ENCODE peak calls at places on chromosome 15, in eight cellular contexts. H is HepG2, P is SK-N-SH, X is H1, T is HCT116, R is K562, A is endothelial cell of umbilical vein, V is GM12878. I is an unnamed sample.

GRCh38 chr15:65305144-65305758 is 774 bp downstream of the RNU5B-1 start:
- DNase-seq in A (no peak), R (no peak), X (no peak), H (no peak), T (no peak), V (no peak), P (peak), I (no peak)

GRCh38 chr15:38809621-38810020 is 245.0 kb upstream of the RASGRP1 start:
- DNase-seq in X (no peak), P (no peak), R (no peak), H (no peak), V (no peak), T (no peak), A (no peak), I (no peak)

GRCh38 chr15:38042707-38043445 is 108.4 kb downstream of the TMCO5A start:
- DNase-seq in V (no peak), H (no peak), P (no peak), T (no peak), X (no peak), A (peak), R (no peak), I (no peak)

GRCh38 chr15:45497261-45497660 is 25.3 kb downstream of the SLC30A4 start:
- DNase-seq in T (no peak), H (no peak), V (no peak), P (no peak), R (no peak), X (no peak), A (no peak), I (no peak)

GRCh38 chr15:90451215-90451850 is 63.3 kb downstream of the IQGAP1 start:
- DNase-seq in T (no peak), A (no peak), R (no peak), P (no peak), X (no peak), V (no peak), H (no peak), I (peak)

GRCh38 chr15:44102675-44103254 is 92.3 kb downstream of the FRMD5 start:
- DNase-seq in R (no peak), P (no peak), A (peak), H (peak), V (no peak), X (no peak), T (peak), I (no peak)

GRCh38 chr15:70016511-70016994 is 81.2 kb downstream of the TLE3 start:
- DNase-seq in A (no peak), V (peak), P (no peak), H (no peak), T (no peak), X (no peak), R (no peak), I (no peak)

GRCh38 chr15:28952666-28953491 is 67.1 kb downstream of the APBA2 start:
- DNase-seq in V (no peak), H (no peak), P (peak), X (peak), R (no peak), A (no peak), T (no peak), I (no peak)

GRCh38 chr15:41017051-41017735 is 63.9 kb downstream of the CHAC1 start:
- DNase-seq in T (no peak), X (no peak), R (no peak), H (no peak), P (no peak), A (peak), V (no peak), I (no peak)

GRCh38 chr15:91135201-91136130 is 35.4 kb downstream of the SV2B start:
- DNase-seq in V (peak), P (no peak), R (no peak), A (no peak), H (no peak), X (no peak), T (no peak), I (no peak)

GRCh38 chr15:73633991-73634495 is 854 bp upstream of the NPTN start:
- DNase-seq in R (no peak), X (no peak), A (peak), P (no peak), T (peak), V (no peak), H (peak), I (no peak)

GRCh38 chr15:61831505-61831921 is 228.7 kb downstream of the VPS13C start:
- DNase-seq in R (no peak), A (no peak), H (no peak), X (no peak), T (no peak), P (no peak), V (no peak), I (peak)

GRCh38 chr15:96701443-96701842 is 370.9 kb downstream of the NR2F2 start:
- DNase-seq in H (no peak), P (no peak), R (no peak), T (no peak), X (no peak), V (no peak), A (no peak), I (no peak)

GRCh38 chr15:45670511-45670910 is 35.7 kb downstream of the SQOR start:
- DNase-seq in P (no peak), H (no peak), V (no peak), A (peak), R (no peak), T (no peak), X (no peak), I (no peak)

GRCh38 chr15:60572462-60573214 is 93.7 kb upstream of the ICE2 start:
- DNase-seq in T (no peak), X (no peak), P (no peak), H (no peak), A (no peak), R (no peak), V (no peak), I (no peak)

GRCh38 chr15:44713006-44713966 is 2.0 kb downstream of the B2M start:
- DNase-seq in P (peak), T (no peak), V (no peak), H (peak), X (no peak), R (peak), A (peak), I (peak)

GRCh38 chr15:55389276-55389631 is 18.9 kb downstream of the CCPG1 start:
- DNase-seq in P (no peak), V (no peak), A (no peak), R (no peak), T (no peak), H (no peak), X (no peak), I (no peak)

GRCh38 chr15:52344592-52344991 is 49.0 kb upstream of the MYO5C start:
- DNase-seq in T (no peak), H (no peak), P (no peak), V (no peak), X (no peak), R (no peak), A (no peak), I (no peak)

GRCh38 chr15:33242165-33242564 is 47.7 kb upstream of the FMN1 start:
- DNase-seq in H (peak), V (no peak), T (no peak), R (no peak), A (no peak), P (peak), X (no peak), I (peak)

GRCh38 chr15:92528736-92529135 is 126.8 kb downstream of the FAM174B start:
- DNase-seq in H (no peak), V (no peak), A (no peak), P (no peak), T (no peak), X (no peak), R (no peak), I (no peak)

GRCh38 chr15:93168913-93169312 is 79.9 kb upstream of the RGMA start:
- DNase-seq in T (no peak), V (no peak), H (no peak), R (no peak), P (no peak), X (no peak), A (no peak), I (no peak)

GRCh38 chr15:45134046-45134445 is 4.3 kb downstream of the DUOX1 start:
- DNase-seq in R (no peak), X (no peak), A (no peak), P (no peak), V (no peak), H (no peak), T (no peak), I (no peak)

GRCh38 chr15:38671675-38672141 is 107.1 kb upstream of the RASGRP1 start:
- DNase-seq in T (no peak), X (no peak), V (peak), P (peak), H (no peak), R (peak), A (no peak), I (no peak)

GRCh38 chr15:31326729-31327673 is at the start of gene KLF13:
- DNase-seq in H (no peak), R (peak), T (no peak), P (peak), X (no peak), V (no peak), A (no peak), I (no peak)

GRCh38 chr15:41873711-41874110 is 20.1 kb downstream of the SPTBN5 start:
- DNase-seq in R (no peak), T (no peak), H (no peak), V (no peak), P (no peak), A (no peak), X (no peak), I (no peak)

GRCh38 chr15:35507932-35508638 is 37.9 kb downstream of the DPH6 start:
- DNase-seq in R (no peak), T (no peak), X (no peak), V (no peak), A (no peak), P (peak), H (no peak), I (no peak)

GRCh38 chr15:75923756-75924155 is 20.1 kb downstream of the FBXO22 start:
- DNase-seq in P (no peak), X (no peak), V (no peak), R (no peak), T (no peak), A (no peak), H (no peak), I (no peak)

GRCh38 chr15:84817461-84818081 is 415 bp downstream of the ALPK3 start:
- DNase-seq in R (no peak), X (peak), T (no peak), V (no peak), A (peak), P (peak), H (no peak), I (peak)

GRCh38 chr15:40754574-40754882 is 526 bp downstream of the RMDN3 start:
- DNase-seq in X (no peak), V (no peak), P (peak), H (no peak), R (peak), T (no peak), A (peak), I (peak)

GRCh38 chr15:62187910-62188309 is 22.8 kb upstream of the C2CD4B start:
- DNase-seq in V (no peak), X (no peak), A (no peak), T (no peak), P (no peak), R (no peak), H (no peak), I (no peak)

GRCh38 chr15:36866896-36867295 is 233.5 kb downstream of the MEIS2 start:
- DNase-seq in P (no peak), T (no peak), A (no peak), X (no peak), V (no peak), R (no peak), H (no peak), I (no peak)

GRCh38 chr15:36632196-36632595 is 52.8 kb downstream of the CDIN1 start:
- DNase-seq in V (no peak), A (no peak), P (no peak), R (no peak), H (no peak), T (peak), X (no peak), I (no peak)

GRCh38 chr15:100596792-100597191 is 5.2 kb downstream of the LINS1 start:
- DNase-seq in X (no peak), R (peak), A (no peak), T (no peak), V (peak), H (no peak), P (no peak), I (no peak)

GRCh38 chr15:98673133-98673532 is 24.8 kb downstream of the IGF1R start:
- DNase-seq in V (no peak), R (no peak), H (peak), P (no peak), T (no peak), X (no peak), A (no peak), I (no peak)

DNA sequence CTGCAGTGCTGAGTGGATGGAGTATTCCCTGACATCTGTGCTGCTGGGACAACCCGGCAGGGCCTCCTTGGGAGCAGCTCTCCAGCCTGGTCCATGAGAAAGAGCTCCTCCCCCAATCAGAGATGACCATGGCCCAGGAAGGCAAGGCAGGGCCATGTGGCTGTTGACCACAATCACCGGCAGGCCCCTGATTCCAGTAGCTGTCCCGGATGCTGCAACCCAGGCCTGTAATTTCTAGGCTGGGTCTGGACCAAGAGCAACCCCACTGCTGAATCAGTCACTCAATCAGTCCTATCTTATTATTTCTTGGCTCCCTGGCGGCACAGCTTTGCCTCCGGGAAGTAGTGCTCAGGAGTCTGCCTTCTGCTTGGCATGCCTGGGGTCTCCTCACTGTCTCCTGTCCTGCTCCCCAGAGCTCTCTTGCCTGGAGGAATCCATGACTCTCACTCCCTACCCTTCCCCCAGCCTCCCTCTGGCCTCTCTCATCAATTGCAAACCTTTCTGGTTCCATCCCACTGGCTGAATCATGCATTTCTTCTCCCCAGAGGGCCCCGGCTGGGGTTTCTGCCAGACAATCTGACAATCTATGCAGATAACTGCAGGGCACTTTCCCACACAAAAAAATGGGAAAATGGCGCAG is 32.6 kb upstream of the ITGA11 start:
- DNase-seq in P (no peak), T (no peak), X (no peak), A (no peak), V (no peak), R (no peak), H (no peak), I (no peak)
- H2AFZ ChIP-seq in P (no peak), T (no peak), X (no peak), A (no peak), V (no peak), R (no peak), H (no peak), I (no peak)

DNA sequence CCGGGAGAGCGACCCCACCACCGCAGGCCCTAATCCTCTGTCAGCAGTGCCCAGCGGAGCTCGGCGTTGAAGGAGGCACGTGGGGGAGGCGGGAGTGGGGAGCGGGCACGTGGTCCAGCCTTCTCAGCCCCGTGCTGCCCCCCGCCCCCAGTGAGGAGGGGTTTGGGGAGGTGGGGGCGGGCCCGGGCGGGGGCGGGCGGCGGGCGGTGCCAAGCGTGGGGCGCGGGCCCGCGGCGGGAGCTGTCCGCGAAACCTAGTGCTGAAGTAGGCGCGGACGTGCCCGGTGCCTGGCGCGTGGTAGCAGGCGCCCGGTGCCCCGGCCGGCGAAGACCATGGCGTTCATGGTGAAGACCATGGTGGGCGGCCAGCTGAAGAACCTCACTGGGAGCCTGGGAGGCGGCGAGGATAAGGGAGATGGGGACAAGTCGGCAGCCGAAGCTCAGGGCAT is at the start of gene CPLX3:
- DNase-seq in A (no peak), T (no peak), H (no peak), P (peak), X (peak), V (no peak), R (peak), I (peak)
- TF ChIP-seq POLR2AphosphoS5 in A (no peak), T (no peak), H (no peak), P (no peak), X (no peak), V (no peak), R (no peak), I (no peak)

GRCh38 chr15:74709892-74710291 is 14.1 kb upstream of the EDC3 start:
- DNase-seq in A (no peak), T (no peak), P (no peak), H (no peak), V (no peak), R (no peak), X (no peak), I (no peak)
- H2AFZ ChIP-seq in A (no peak), T (no peak), P (no peak), H (no peak), V (no peak), R (no peak), X (no peak), I (no peak)

GRCh38 chr15:81189583-81190283 is 6.9 kb upstream of the IL16 start:
- DNase-seq in H (no peak), V (no peak), X (peak), T (no peak), P (no peak), R (no peak), A (no peak), I (no peak)
- TF ChIP-seq POLR2AphosphoS5 in H (no peak), V (no peak), X (no peak), T (no peak), P (no peak), R (no peak), A (no peak), I (no peak)

DNA sequence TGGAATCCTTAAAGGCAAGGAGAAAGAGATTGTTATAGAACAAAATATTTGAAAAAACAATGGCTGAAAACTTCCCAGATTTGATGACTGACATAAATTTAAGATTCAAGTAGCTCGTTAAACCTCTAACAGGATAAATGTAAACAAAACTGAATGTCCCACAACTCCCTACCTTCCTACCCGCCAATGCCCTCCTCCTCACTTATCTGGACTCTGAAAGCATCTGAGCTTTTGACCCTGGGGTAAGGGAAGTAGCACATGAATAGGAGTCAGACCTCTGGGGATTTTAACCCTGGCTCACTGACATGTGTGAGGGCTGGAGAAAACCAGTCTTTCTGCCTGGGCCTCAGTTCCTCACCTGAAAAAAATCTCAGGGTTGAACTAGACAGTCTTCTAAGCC is 26.9 kb downstream of the CYP19A1 start:
- DNase-seq in H (peak), R (no peak), X (no peak), P (no peak), T (no peak), V (no peak), A (no peak), I (no peak)
- H2AFZ ChIP-seq in H (no peak), R (no peak), X (no peak), P (no peak), T (no peak), V (no peak), A (no peak), I (no peak)

GRCh38 chr15:63597033-63597790 is at the start of gene FBXL22:
- DNase-seq in X (no peak), T (no peak), R (no peak), A (no peak), H (no peak), V (no peak), P (no peak), I (peak)
- TF ChIP-seq POLR2AphosphoS5 in X (no peak), T (no peak), R (no peak), A (no peak), H (no peak), V (no peak), P (no peak), I (no peak)

DNA sequence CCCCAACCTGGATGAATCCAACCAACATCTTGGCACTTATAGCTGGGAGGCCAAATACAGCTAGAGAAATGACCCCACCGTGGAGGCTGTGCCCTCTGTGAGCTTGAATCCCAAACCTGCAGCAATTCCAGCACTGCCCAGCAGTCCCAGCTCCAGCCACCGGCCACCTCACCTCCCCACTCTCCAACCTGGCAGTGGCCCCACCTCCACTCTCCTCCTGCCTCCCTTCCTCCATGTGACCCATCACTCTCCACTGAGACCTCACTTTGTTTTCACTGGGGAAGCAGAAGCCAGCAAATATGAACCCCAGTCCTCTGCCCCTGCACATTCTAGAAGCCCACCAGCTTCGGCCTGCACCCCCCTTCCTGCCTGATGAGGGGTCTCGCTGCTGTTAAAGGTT is 79.7 kb upstream of the LINGO1 start:
- DNase-seq in R (no peak), H (no peak), T (no peak), V (no peak), A (no peak), P (no peak), X (no peak), I (peak)
- H2AFZ ChIP-seq in R (no peak), H (no peak), T (no peak), V (no peak), A (no peak), P (no peak), X (peak), I (no peak)

GRCh38 chr15:47897525-47897924 is 180.2 kb downstream of the SEMA6D start:
- DNase-seq in A (no peak), X (no peak), T (no peak), V (no peak), R (no peak), H (no peak), P (no peak), I (no peak)
- TF ChIP-seq POLR2AphosphoS5 in A (no peak), X (no peak), T (no peak), V (no peak), R (no peak), H (no peak), P (no peak), I (no peak)

DNA sequence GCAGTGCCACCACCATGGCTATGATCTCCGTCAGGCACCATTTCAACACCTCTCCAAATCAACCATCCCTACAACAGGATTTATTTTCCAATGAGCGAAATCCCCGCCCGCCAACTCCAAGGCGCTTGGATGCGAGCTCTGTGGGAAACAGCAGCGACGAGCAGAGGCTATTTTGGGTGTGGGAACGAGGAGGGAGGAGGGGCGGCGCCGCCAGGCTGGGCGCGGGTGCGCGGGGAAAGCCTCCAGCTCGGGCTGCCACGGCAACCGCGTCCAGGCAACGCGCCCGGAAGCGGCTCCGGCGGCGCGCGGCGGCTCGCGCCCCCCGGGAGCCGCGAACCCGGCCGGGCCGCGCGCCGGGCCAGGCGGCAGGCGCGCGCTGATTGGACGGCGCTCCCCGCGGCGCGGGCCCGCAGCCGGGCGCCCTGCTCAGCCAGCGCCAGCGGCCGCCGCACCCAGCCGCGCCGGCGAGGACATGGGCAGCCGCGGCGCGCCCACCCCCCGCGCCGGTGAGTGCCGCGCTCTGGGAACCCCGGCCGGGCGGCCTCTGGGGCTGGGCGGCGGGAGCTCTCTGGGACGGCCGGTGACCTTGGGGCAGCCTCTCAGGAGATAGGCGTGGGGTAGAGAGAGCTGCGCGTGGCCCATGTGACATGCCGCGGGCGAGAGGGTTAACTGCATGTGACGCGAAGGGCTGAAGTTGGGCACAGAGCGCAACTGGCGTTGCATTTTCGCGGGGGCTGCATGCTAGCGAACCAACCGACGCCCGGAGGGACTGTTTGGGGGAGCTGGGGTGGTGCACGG is at the start of gene FAM81A:
- DNase-seq in H (no peak), T (peak), V (no peak), P (peak), X (peak), R (peak), A (peak), I (peak)
- H2AFZ ChIP-seq in H (no peak), T (peak), V (peak), P (peak), X (peak), R (no peak), A (peak), I (peak)